ENCODE peak calls at places on chromosomes 2 and 18, in four cellular contexts. F is spleen, G is ascending aorta, P is pancreas. Y is an unnamed sample.

GRCh38 chr2:160434254-160434948 is 59.2 kb downstream of the RBMS1 start:
- DNase-seq in F (no peak), G (no peak), P (no peak), Y (no peak)

GRCh38 chr2:39676342-39676741 is 10.6 kb downstream of the TMEM178A start:
- DNase-seq in F (no peak), G (no peak), P (no peak), Y (no peak)

GRCh38 chr18:8501044-8501443 is 108.2 kb upstream of the RAB12 start:
- DNase-seq in F (no peak), G (no peak), P (no peak), Y (no peak)

GRCh38 chr2:230130668-230131364 is 62.1 kb upstream of the SLC16A14 start:
- DNase-seq in F (peak; percentile 79), G (no peak), P (no peak), Y (peak; percentile 94)

GRCh38 chr2:36889782-36890181 is 76.6 kb downstream of the STRN start:
- DNase-seq in F (no peak), G (no peak), P (no peak), Y (no peak)

GRCh38 chr2:144553379-144553778 is 33.5 kb upstream of the ZEB2 start:
- DNase-seq in F (no peak), G (no peak), P (no peak), Y (no peak)

GRCh38 chr2:190794466-190795184 is 86.0 kb upstream of the GLS start:
- DNase-seq in F (no peak), G (no peak), P (no peak), Y (no peak)

GRCh38 chr2:217563081-217563480 is 439.7 kb downstream of the TNS1 start:
- DNase-seq in F (no peak), G (no peak), P (no peak), Y (no peak)

GRCh38 chr2:144671695-144672094 is 151.8 kb upstream of the ZEB2 start:
- DNase-seq in F (no peak), G (no peak), P (no peak), Y (no peak)

GRCh38 chr2:106685180-106685897 is 198.2 kb downstream of the CD8B2 start:
- DNase-seq in F (no peak), G (no peak), P (no peak), Y (no peak)

GRCh38 chr2:240319855-240320560 is 115.5 kb upstream of the GPC1 start:
- DNase-seq in F (no peak), G (no peak), P (no peak), Y (peak; percentile 57)

GRCh38 chr2:100601661-100602060 is 38.9 kb downstream of the PDCL3 start:
- DNase-seq in F (no peak), G (no peak), P (no peak), Y (no peak)

GRCh38 chr18:42706618-42707017 is 408.9 kb downstream of the RIT2 start:
- DNase-seq in F (peak; percentile 32), G (no peak), P (no peak), Y (no peak)

GRCh38 chr18:48455555-48456478 is 46.6 kb upstream of the ZBTB7C start:
- DNase-seq in F (no peak), G (no peak), P (no peak), Y (peak; percentile 45)

GRCh38 chr2:226725096-226725495 is 74.5 kb downstream of the IRS1 start:
- DNase-seq in F (no peak), G (no peak), P (no peak), Y (no peak)

GRCh38 chr18:8948471-8949149 is 153.9 kb upstream of the NDUFV2 start:
- DNase-seq in F (no peak), G (no peak), P (no peak), Y (no peak)

GRCh38 chr2:134227666-134228065 is 26.2 kb upstream of the MGAT5 start:
- DNase-seq in F (no peak), G (no peak), P (no peak), Y (no peak)

GRCh38 chr2:98560256-98560771 is 48.0 kb downstream of the COA5 start:
- DNase-seq in F (no peak), G (no peak), P (no peak), Y (peak; percentile 27)

GRCh38 chr2:238024986-238025385 is 35.8 kb upstream of the SCLY start:
- DNase-seq in F (no peak), G (no peak), P (no peak), Y (no peak)

GRCh38 chr2:158131483-158131912 is 29.8 kb downstream of the UPP2 start:
- DNase-seq in F (no peak), G (no peak), P (no peak), Y (no peak)

GRCh38 chr2:62568983-62569837 is 63.2 kb upstream of the TMEM17 start:
- DNase-seq in F (no peak), G (no peak), P (no peak), Y (no peak)

GRCh38 chr2:233684640-233685039 is 2.9 kb downstream of the UGT1A7 start:
- DNase-seq in F (no peak), G (no peak), P (no peak), Y (no peak)

GRCh38 chr2:104521247-104521646 is 332.7 kb upstream of the POU3F3 start:
- DNase-seq in F (no peak), G (no peak), P (no peak), Y (no peak)

GRCh38 chr2:96090181-96090500 is 26.2 kb downstream of the ADRA2B start:
- DNase-seq in F (peak; percentile 35), G (no peak), P (peak; percentile 39), Y (no peak)

GRCh38 chr2:193868833-193869232 is 1674.1 kb upstream of the TMEFF2 start:
- DNase-seq in F (no peak), G (no peak), P (no peak), Y (no peak)

GRCh38 chr2:74532222-74532621 is 2.5 kb downstream of the HTRA2 start:
- DNase-seq in F (no peak), G (no peak), P (no peak), Y (no peak)

GRCh38 chr2:157107460-157107859 is 150.0 kb upstream of the GALNT5 start:
- DNase-seq in F (no peak), G (no peak), P (no peak), Y (no peak)

GRCh38 chr2:74894261-74895030 is 60.5 kb downstream of the HK2 start:
- DNase-seq in F (no peak), G (no peak), P (no peak), Y (no peak)

GRCh38 chr2:141411419-141411818 is 719.4 kb downstream of the LRP1B start:
- DNase-seq in F (no peak), G (no peak), P (no peak), Y (no peak)
- H3K27ac ChIP-seq in F (no peak overlapping the region), G (no peak overlapping the region), P (no peak overlapping the region), Y (no peak overlapping the region)

DNA sequence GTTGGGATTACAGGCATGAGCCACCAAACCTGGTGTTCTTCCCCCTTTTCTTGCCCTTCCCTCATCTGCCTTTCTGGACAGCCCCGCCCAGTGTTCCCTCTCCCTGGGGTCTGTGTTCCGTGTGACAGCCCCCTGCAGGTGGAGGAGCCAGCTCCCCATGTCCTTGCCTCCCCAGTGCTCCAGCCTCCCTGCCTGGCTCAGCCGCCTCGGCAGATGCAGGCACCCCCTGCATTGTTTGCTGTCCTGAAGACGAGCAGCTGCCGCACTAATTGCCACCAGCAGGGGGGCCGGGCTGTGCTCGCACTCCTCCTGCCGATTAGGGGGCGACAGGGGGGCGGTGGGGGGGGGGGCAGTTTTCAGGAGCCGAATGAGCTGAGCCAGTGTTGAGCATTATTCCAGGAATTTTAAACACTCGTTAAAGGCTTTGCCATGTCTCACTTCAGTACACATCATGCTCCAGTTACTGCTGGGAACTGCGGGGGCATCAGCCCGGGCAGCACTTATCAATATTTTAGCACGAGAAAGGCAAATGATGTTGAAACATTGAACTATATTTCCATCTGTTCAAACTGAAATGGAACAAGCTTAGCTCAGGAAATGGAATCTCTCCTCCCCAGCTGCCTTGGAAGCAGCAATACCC is 23.3 kb downstream of the SIX3 start:
- DNase-seq in F (no peak), G (no peak), P (no peak), Y (no peak)
- TF ChIP-seq CTCF in F (no peak), G (no peak), P (no peak), Y (no peak)

GRCh38 chr2:216172493-216172892 is 63.3 kb downstream of the XRCC5 start:
- DNase-seq in F (no peak), G (no peak), P (no peak), Y (no peak)

GRCh38 chr2:216164087-216164486 is 54.9 kb downstream of the XRCC5 start:
- DNase-seq in F (no peak), G (no peak), P (no peak), Y (no peak)

GRCh38 chr2:216171043-216171442 is 61.9 kb downstream of the XRCC5 start:
- DNase-seq in F (no peak), G (no peak), P (no peak), Y (no peak)

GRCh38 chr2:216170362-216170761 is 61.2 kb downstream of the XRCC5 start:
- DNase-seq in F (no peak), G (no peak), P (no peak), Y (no peak)

DNA sequence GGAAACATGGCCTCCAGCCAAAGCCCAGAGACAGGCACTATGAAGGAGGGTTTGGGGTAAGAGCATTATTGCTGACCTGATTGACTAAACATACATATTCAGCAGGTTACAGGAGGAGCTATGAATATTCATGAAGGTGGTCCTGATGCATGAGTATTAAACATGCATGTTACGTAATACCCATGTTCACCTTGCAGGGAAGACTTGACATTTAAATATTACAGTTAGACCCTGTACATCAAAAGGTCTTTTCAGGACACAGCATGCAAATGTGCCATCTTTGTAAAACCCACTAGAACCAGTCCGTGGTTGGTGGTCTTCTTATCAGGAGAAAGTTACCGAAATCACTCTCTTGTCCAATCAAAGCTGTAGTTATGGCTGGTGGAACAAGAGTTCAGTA is 59.9 kb downstream of the XRCC5 start:
- DNase-seq in F (no peak), G (no peak), P (no peak), Y (no peak)
- H3K36me3 ChIP-seq in F (peaks cover 99% of the 10 kb centered on the region), G (peaks cover 18% of the 10 kb centered on the region), P (peaks cover 37% of the 10 kb centered on the region), Y (no peaks in the 10 kb centered on the region)

GRCh38 chr18:23875966-23876365 is 138.6 kb upstream of the TTC39C start:
- DNase-seq in F (no peak), G (no peak), P (no peak), Y (no peak)
- H3K27ac ChIP-seq in F (no peak overlapping the region), G (no peak overlapping the region), P (no peak overlapping the region), Y (no peak overlapping the region)

GRCh38 chr2:127560929-127561275 is 25.4 kb downstream of the MYO7B start:
- DNase-seq in F (no peak), G (no peak), P (no peak), Y (no peak)

GRCh38 chr2:127558911-127559310 is 23.4 kb downstream of the MYO7B start:
- DNase-seq in F (peak; percentile 28), G (no peak), P (no peak), Y (no peak)

GRCh38 chr2:127561371-127561770 is 25.9 kb downstream of the MYO7B start:
- DNase-seq in F (peak; percentile 37), G (no peak), P (no peak), Y (no peak)

GRCh38 chr2:127559454-127559853 is 24.0 kb downstream of the MYO7B start:
- DNase-seq in F (peak; percentile 19), G (no peak), P (no peak), Y (no peak)

DNA sequence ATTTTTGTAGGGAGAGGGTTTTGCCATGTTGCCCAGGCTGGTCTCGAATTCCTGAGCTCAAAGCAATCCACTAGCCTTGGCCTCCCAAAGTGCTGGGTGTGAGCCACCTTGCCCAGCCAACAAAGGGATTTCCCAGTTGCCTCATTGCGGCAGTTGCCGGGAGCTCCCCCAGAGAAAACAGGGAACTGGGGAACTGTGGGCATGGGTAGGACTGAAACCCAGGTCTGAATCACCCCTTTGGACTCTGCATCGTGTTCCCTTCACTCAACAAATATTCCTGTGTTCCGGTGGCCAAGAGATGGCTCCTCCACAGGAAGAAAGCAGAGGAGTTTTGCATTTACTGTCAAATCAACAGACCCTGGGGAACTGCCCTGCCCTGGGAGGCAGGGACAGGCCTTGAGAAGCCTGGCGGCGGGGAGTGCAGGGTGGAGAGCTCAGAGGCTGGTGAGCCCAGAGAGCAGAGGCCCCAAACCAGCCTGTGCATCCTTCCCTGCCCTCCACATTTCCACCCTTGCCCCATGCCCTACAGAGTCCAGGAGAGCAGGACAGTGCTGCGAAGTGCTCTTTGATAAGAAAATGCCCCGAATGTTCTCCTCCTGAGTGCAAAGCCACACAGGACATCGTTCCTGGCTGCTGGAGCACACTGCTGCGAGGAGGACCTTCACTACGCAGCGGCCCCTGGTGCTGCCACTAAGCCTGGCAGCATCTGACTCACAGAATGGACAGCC is 24.9 kb downstream of the MYO7B start:
- DNase-seq in F (peak; percentile 51), G (no peak), P (no peak), Y (no peak)
- TF ChIP-seq CTCF in F (no peak), G (peak; percentile 55), P (no peak), Y (no peak)

Y was measured in ovary.